ENCODE peak calls at places on chromosomes 7 and 10, in eight cellular contexts. I is brain microvascular endothelial cell; Q is IMR-90; C is gastrocnemius medialis; W is stimulated activated CD4-positive, alpha-beta T cell treated with anti-CD3 and anti-CD28 coated beads, Interleukin-2, amount 100 ng/mL, for 48 hours; S is activated CD8-positive, alpha-beta memory T cell treated with anti-CD3 and anti-CD28 coated beads for 4 hours; G is pons; R is activated CD4-positive, CD25-positive, alpha-beta regulatory T cell. Z is an unnamed sample.

GRCh38 chr7:139424004-139424403 is 59.5 kb downstream of the KLRG2 start:
- DNase-seq in Q (no peak), I (no peak), C (no peak), S (no peak), G (no peak), W (no peak), R (no peak), Z (no peak)

GRCh38 chr7:31734456-31734855 is 47.4 kb downstream of the PPP1R17 start:
- DNase-seq in I (no peak), C (no peak), Q (peak), S (no peak), R (no peak), G (no peak), W (no peak), Z (no peak)

GRCh38 chr7:90626011-90626410 is 29.9 kb downstream of the CDK14 start:
- DNase-seq in I (peak), G (no peak), C (no peak), R (no peak), Q (peak), W (no peak), S (no peak), Z (peak)

GRCh38 chr10:124144536-124144935 is 51.1 kb upstream of the CHST15 start:
- DNase-seq in Q (no peak), C (no peak), S (no peak), R (no peak), W (no peak), I (no peak), G (no peak), Z (no peak)

GRCh38 chr10:31582365-31583052 is 263.5 kb downstream of the ZEB1 start:
- DNase-seq in Q (peak), S (no peak), R (no peak), C (no peak), W (no peak), G (no peak), I (peak), Z (peak)

GRCh38 chr7:11346312-11346711 is 372.6 kb downstream of the PHF14 start:
- DNase-seq in W (no peak), Q (no peak), G (no peak), I (no peak), C (no peak), R (no peak), S (no peak), Z (no peak)

GRCh38 chr7:2142386-2142785 is 90.4 kb downstream of the MAD1L1 start:
- DNase-seq in G (no peak), C (no peak), R (no peak), S (no peak), Q (no peak), W (no peak), I (no peak), Z (no peak)

GRCh38 chr7:75795831-75796285 is 17.7 kb downstream of the CCL24 start:
- DNase-seq in Q (no peak), C (peak), R (no peak), I (no peak), W (no peak), S (no peak), G (peak), Z (no peak)

GRCh38 chr10:113093188-113094113 is 143.4 kb downstream of the TCF7L2 start:
- DNase-seq in R (no peak), I (no peak), C (no peak), W (no peak), S (no peak), Q (peak), G (no peak), Z (no peak)

GRCh38 chr10:22714524-22715289 is at the start of gene PIP4K2A:
- DNase-seq in Q (peak), S (peak), W (peak), C (peak), G (peak), I (peak), R (peak), Z (peak)

GRCh38 chr7:953547-954327 is 743 bp downstream of the ADAP1 start:
- DNase-seq in C (no peak), I (no peak), G (peak), S (no peak), W (no peak), Q (peak), R (no peak), Z (peak)

GRCh38 chr10:6885284-6885683 is 305.2 kb upstream of the PRKCQ start:
- DNase-seq in I (no peak), W (no peak), Q (no peak), S (no peak), G (no peak), R (no peak), C (no peak), Z (no peak)

GRCh38 chr7:15439853-15440252 is 122.0 kb downstream of the AGMO start:
- DNase-seq in Q (no peak), R (no peak), S (no peak), I (no peak), G (no peak), W (no peak), C (no peak), Z (no peak)

GRCh38 chr7:119974972-119975371 is 298.0 kb upstream of the KCND2 start:
- DNase-seq in R (no peak), W (no peak), S (no peak), Q (no peak), C (no peak), G (no peak), I (no peak), Z (no peak)

GRCh38 chr10:103062854-103063642 is 130.0 kb downstream of the NT5C2 start:
- DNase-seq in S (no peak), Q (no peak), I (no peak), R (no peak), G (peak), C (no peak), W (no peak), Z (no peak)

GRCh38 chr10:24406809-24407483 is 198.0 kb downstream of the KIAA1217 start:
- DNase-seq in S (no peak), I (no peak), C (peak), W (no peak), R (no peak), G (no peak), Q (no peak), Z (no peak)

GRCh38 chr7:121307021-121307575 is 21.7 kb upstream of the WNT16 start:
- DNase-seq in W (no peak), S (no peak), G (no peak), C (no peak), I (no peak), Q (no peak), R (no peak), Z (no peak)

GRCh38 chr10:17210361-17210760 is 8.9 kb upstream of the TRDMT1 start:
- DNase-seq in C (no peak), Q (peak), S (no peak), W (no peak), G (no peak), R (no peak), I (no peak), Z (no peak)

GRCh38 chr7:45055016-45055415 is 33.8 kb downstream of the NACAD start:
- DNase-seq in Q (no peak), R (no peak), G (no peak), I (no peak), W (no peak), C (no peak), S (no peak), Z (no peak)

GRCh38 chr10:71447676-71448075 is 51.0 kb downstream of the CDH23 start:
- DNase-seq in I (no peak), C (no peak), Q (no peak), R (no peak), S (no peak), W (no peak), G (no peak), Z (no peak)

GRCh38 chr7:16636533-16637173 is 8.9 kb downstream of the ANKMY2 start:
- DNase-seq in G (no peak), I (no peak), C (no peak), W (no peak), S (no peak), R (no peak), Q (peak), Z (no peak)

GRCh38 chr10:127834221-127834620 is 58.5 kb downstream of the CLRN3 start:
- DNase-seq in S (no peak), I (no peak), G (no peak), C (no peak), Q (no peak), R (no peak), W (no peak), Z (no peak)

GRCh38 chr10:132845041-132845551 is 59.1 kb upstream of the NKX6-2 start:
- DNase-seq in G (no peak), I (no peak), W (no peak), S (no peak), R (no peak), Q (no peak), C (no peak), Z (no peak)

GRCh38 chr10:89670926-89671325 is 25.9 kb upstream of the PANK1 start:
- DNase-seq in S (no peak), C (no peak), R (no peak), I (no peak), Q (peak), W (no peak), G (no peak), Z (no peak)

GRCh38 chr7:41316410-41316809 is 386.5 kb downstream of the INHBA start:
- DNase-seq in W (no peak), C (no peak), R (no peak), Q (peak), I (peak), S (no peak), G (no peak), Z (no peak)